ENCODE peak calls at places on chromosomes 6 and 20, in four cellular contexts. X is CD4-positive, CD25-positive, alpha-beta regulatory T cell; L is fibroblast of lung; O is CD8-positive, alpha-beta T cell. Z is an unnamed sample.

GRCh38 chr20:63932606-63933160 is 23.5 kb downstream of the UCKL1 start:
- DNase-seq in X (no peak), L (no peak), O (no peak), Z (no peak)

GRCh38 chr6:76275746-76276145 is 203.3 kb upstream of the IMPG1 start:
- DNase-seq in X (no peak), L (no peak), O (no peak), Z (no peak)

GRCh38 chr6:99308788-99309187 is 40.7 kb downstream of the FAXC start:
- DNase-seq in X (no peak), L (no peak), O (no peak), Z (no peak)

GRCh38 chr6:111551521-111552231 is 54.0 kb downstream of the TRAF3IP2 start:
- DNase-seq in X (no peak), L (peak; percentile 64), O (no peak), Z (no peak)

GRCh38 chr6:145087034-145087433 is 648.3 kb downstream of the EPM2A start:
- DNase-seq in X (no peak), L (peak; percentile 90), O (no peak), Z (no peak)

GRCh38 chr20:49406666-49407065 is 75.8 kb downstream of the KCNB1 start:
- DNase-seq in X (no peak), L (no peak), O (no peak), Z (no peak)

GRCh38 chr6:155889405-155889804 is 433.8 kb upstream of the NOX3 start:
- DNase-seq in X (no peak), L (no peak), O (no peak), Z (no peak)

GRCh38 chr6:35737413-35738211 is 780 bp downstream of the ARMC12 start:
- DNase-seq in X (peak; percentile 78), L (peak; percentile 71), O (peak; percentile 61), Z (no peak)

GRCh38 chr20:36182604-36183154 is 28.1 kb downstream of the EPB41L1 start:
- DNase-seq in X (no peak), L (no peak), O (no peak), Z (no peak)

GRCh38 chr6:3381233-3382065 is 75.4 kb downstream of the SLC22A23 start:
- DNase-seq in X (no peak), L (peak; percentile 27), O (no peak), Z (no peak)

GRCh38 chr6:107116328-107116892 is 1.1 kb upstream of the BEND3 start:
- DNase-seq in X (peak; percentile 25), L (no peak), O (no peak), Z (no peak)

GRCh38 chr6:154928325-154928922 is 66.7 kb upstream of the TIAM2 start:
- DNase-seq in X (peak; percentile 49), L (peak; percentile 55), O (peak; percentile 55), Z (no peak)

GRCh38 chr20:32333988-32334885 is 23.9 kb upstream of the ASXL1 start:
- DNase-seq in X (peak; percentile 37), L (peak; percentile 8), O (peak; percentile 57), Z (peak; percentile 29)

GRCh38 chr6:37699138-37699766 is 1.6 kb upstream of the MDGA1 start:
- DNase-seq in X (peak; percentile 75), L (no peak), O (no peak), Z (no peak)

GRCh38 chr20:34560141-34560523 is 1.6 kb downstream of the MAP1LC3A start:
- DNase-seq in X (no peak), L (no peak), O (no peak), Z (no peak)

GRCh38 chr6:81801489-81801888 is 49.0 kb upstream of the TENT5A start:
- DNase-seq in X (no peak), L (no peak), O (no peak), Z (no peak)

GRCh38 chr6:157891544-157892362 is 68.7 kb downstream of the SNX9 start:
- DNase-seq in X (no peak), L (peak; percentile 31), O (no peak), Z (no peak)

GRCh38 chr20:61881416-61881815 is 184.3 kb downstream of the TAF4 start:
- DNase-seq in X (no peak), L (no peak), O (no peak), Z (no peak)

GRCh38 chr6:136757150-136757549 is 35.1 kb downstream of the MAP3K5 start:
- DNase-seq in X (no peak), L (peak; percentile 38), O (no peak), Z (no peak)

GRCh38 chr6:156686429-156686939 is 90.7 kb upstream of the ARID1B start:
- DNase-seq in X (peak; percentile 58), L (peak; percentile 60), O (no peak), Z (no peak)

GRCh38 chr6:7681449-7681848 is 44.5 kb upstream of the BMP6 start:
- DNase-seq in X (no peak), L (no peak), O (no peak), Z (no peak)

GRCh38 chr6:43817192-43817591 is 47.2 kb downstream of the VEGFA start:
- DNase-seq in X (no peak), L (no peak), O (no peak), Z (no peak)

GRCh38 chr20:717817-718216 is 42.2 kb upstream of the SCRT2 start:
- DNase-seq in X (no peak), L (no peak), O (no peak), Z (no peak)

GRCh38 chr6:19415605-19416326 is 421.4 kb upstream of the ID4 start:
- DNase-seq in X (no peak), L (peak; percentile 86), O (no peak), Z (no peak)

GRCh38 chr6:109722564-109723254 is 31.6 kb downstream of the FIG4 start:
- DNase-seq in X (no peak), L (no peak), O (no peak), Z (no peak)

GRCh38 chr6:159116343-159116742 is 52.9 kb upstream of the FNDC1 start:
- DNase-seq in X (no peak), L (no peak), O (no peak), Z (peak; percentile 47)

GRCh38 chr20:33460711-33461110 is 17.1 kb upstream of the SNTA1 start:
- DNase-seq in X (no peak), L (no peak), O (no peak), Z (no peak)

GRCh38 chr20:44609511-44610312 is 27.3 kb downstream of the PKIG start:
- DNase-seq in X (peak; percentile 75), L (peak; percentile 73), O (peak; percentile 93), Z (peak; percentile 90)

GRCh38 chr20:44609006-44609510 is 26.7 kb downstream of the PKIG start:
- DNase-seq in X (no peak), L (no peak), O (no peak), Z (no peak)

GRCh38 chr20:44603327-44603726 is 20.9 kb downstream of the PKIG start:
- DNase-seq in X (no peak), L (no peak), O (no peak), Z (peak; percentile 10)

GRCh38 chr20:44610313-44610965 is 28.1 kb downstream of the PKIG start:
- DNase-seq in X (peak; percentile 59), L (no peak), O (no peak), Z (no peak)

GRCh38 chr20:44606725-44607441 is 24.5 kb downstream of the PKIG start:
- DNase-seq in X (no peak), L (no peak), O (no peak), Z (peak; percentile 27)
- H3K4me1 ChIP-seq in X (peaks cover 12% of the 10 kb centered on the region), L (peaks cover 15% of the 10 kb centered on the region), O (peaks cover 32% of the 10 kb centered on the region), Z (peaks cover 34% of the 10 kb centered on the region)

GRCh38 chr6:31827286-31828079 is at the start of gene HSPA1B:
- DNase-seq in X (peak; percentile 87), L (peak; percentile 100), O (peak; percentile 89), Z (peak; percentile 100)

GRCh38 chr6:31834704-31835375 is 7.3 kb downstream of the HSPA1B start:
- DNase-seq in X (peak; percentile 83), L (no peak), O (peak; percentile 89), Z (peak; percentile 87)

GRCh38 chr6:31834367-31834703 is 6.8 kb downstream of the HSPA1B start:
- DNase-seq in X (no peak), L (peak; percentile 79), O (no peak), Z (peak; percentile 86)

GRCh38 chr6:31829633-31830492 is 2.3 kb downstream of the HSPA1B start:
- DNase-seq in X (peak; percentile 68), L (no peak), O (no peak), Z (no peak)

DNA sequence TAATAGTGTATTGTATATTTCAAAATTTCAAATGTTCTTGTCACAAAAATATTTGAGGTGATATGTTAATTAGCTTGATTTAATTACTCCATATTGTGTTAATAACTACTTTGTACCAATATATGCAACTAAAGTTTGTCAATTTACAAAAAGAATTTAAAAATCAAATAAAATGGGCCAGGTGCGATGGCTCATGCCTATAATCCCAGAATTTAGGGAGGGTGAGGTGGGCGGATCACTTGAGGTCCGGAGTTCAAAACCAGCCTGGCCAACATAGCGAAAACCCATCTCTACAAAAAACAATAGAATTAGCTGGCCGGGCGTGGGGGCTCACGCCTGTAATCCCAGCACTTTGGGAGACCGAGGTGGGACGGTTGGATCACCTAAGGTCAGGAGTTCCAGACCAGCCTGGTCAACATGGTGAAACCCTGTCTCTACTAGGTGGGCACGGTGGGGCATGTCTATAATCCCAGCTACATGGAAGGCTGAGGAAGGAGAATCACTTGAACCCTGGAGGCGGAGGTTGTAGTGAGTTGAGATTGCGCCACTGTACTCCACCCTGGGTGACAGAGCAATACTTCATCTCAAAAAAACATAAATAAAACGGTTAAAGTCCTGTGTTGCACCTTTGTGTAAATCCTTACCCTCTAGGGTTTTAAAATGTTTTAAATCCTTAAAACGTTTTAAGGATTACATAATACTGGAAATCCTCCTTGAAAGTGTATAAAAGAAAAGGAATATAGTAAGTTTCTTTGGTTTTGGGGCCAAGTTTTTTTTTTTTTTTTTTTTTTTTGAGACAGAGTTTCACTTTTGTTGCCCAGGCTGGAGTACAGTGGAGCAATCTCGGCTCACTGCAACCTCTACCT is 4.0 kb downstream of the HSPA1B start:
- DNase-seq in X (no peak), L (no peak), O (no peak), Z (no peak)
- H3K4me3 ChIP-seq in X (peak overlapping the region; percentile 96), L (peak overlapping the region; percentile 89), O (no peak overlapping the region), Z (peak overlapping the region; percentile 62)

GRCh38 chr6:24408719-24409410 is 6.1 kb downstream of the MRS2 start:
- DNase-seq in X (no peak), L (no peak), O (no peak), Z (no peak)

GRCh38 chr6:24405262-24405661 is 2.5 kb downstream of the MRS2 start:
- DNase-seq in X (no peak), L (no peak), O (no peak), Z (no peak)

GRCh38 chr6:24402697-24403500 is at the start of gene MRS2:
- DNase-seq in X (peak; percentile 75), L (peak; percentile 74), O (peak; percentile 85), Z (peak; percentile 91)

GRCh38 chr6:24401458-24401857 is 1.3 kb upstream of the MRS2 start:
- DNase-seq in X (no peak), L (no peak), O (no peak), Z (no peak)

DNA sequence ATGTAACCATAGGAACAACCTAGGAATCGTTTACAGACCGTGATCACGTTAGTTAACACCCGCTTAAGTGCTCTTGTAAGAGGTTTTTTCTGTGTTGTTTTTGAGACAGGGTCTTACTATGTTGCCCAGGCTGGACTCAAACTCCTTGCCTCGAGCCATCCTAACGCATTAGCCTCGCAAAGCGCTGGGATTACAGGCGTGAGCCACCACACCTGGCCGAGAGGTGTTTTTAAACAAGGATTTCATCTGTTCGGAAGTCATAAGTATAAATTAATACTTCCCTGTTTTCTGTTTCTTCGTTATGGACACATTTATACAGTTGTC is 727 bp downstream of the MRS2 start:
- DNase-seq in X (no peak), L (no peak), O (no peak), Z (no peak)
- H3K27ac ChIP-seq in X (no peak overlapping the region), L (peak overlapping the region; percentile 66), O (peak overlapping the region; percentile 22), Z (peak overlapping the region; percentile 71)

DNA sequence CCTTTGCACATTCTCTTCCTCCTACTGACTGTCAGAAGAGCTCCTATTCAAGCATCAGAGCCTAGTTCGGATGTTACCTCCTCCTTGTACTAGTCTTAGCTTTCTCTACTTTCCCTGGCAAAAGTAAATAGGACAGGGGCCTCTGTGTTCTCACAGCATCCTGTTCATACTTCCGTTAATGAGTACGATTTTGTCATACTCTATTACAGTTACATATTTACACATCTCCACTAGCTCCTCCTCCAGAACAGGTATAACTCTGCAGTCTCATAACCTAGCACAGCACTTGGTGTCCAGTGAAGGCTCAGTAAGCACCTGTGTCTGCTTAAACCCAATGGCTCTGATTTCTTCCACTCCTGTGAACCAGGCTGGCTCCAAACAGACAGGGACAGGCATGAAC is 7.0 kb downstream of the ELMO2 start:
- DNase-seq in X (peak; percentile 12), L (no peak), O (no peak), Z (no peak)
- H3K4me1 ChIP-seq in X (peaks cover 56% of the 10 kb centered on the region), L (peaks cover 17% of the 10 kb centered on the region), O (peaks cover 57% of the 10 kb centered on the region), Z (peaks cover 55% of the 10 kb centered on the region)